ENCODE peak calls at places on chromosome 12, in ten cellular contexts. One of them, this sample, is unnamed.

GRCh38 chr12:54021432-54022013 is 6.7 kb upstream of the HOXC6 start:
- DNase-seq in EH: no peak
- DNase-seq in smooth muscle cell of the brain vasculature: no peak
- DNase-seq in tibial nerve: no peak
- DNase-seq in B cell: no peak
- DNase-seq in iris pigment epithelial cell: no peak
- DNase-seq in NCI-H748 treated with DMSO at 0.1 percent for 48 hours: no peak
- DNase-seq in neural crest cell: no peak
- DNase-seq in IMR-90: no peak
- DNase-seq in Right ventricle myocardium superior: no peak
- DNase-seq in this sample: no peak

GRCh38 chr12:91920276-91920675 is 225.4 kb downstream of the BTG1 start:
- DNase-seq in EH: peak
- DNase-seq in smooth muscle cell of the brain vasculature: no peak
- DNase-seq in tibial nerve: no peak
- DNase-seq in B cell: no peak
- DNase-seq in iris pigment epithelial cell: peak
- DNase-seq in NCI-H748 treated with DMSO at 0.1 percent for 48 hours: no peak
- DNase-seq in neural crest cell: no peak
- DNase-seq in IMR-90: peak
- DNase-seq in Right ventricle myocardium superior: no peak
- DNase-seq in this sample: no peak

GRCh38 chr12:13095266-13095995 is 8.0 kb downstream of the GSG1 start:
- DNase-seq in EH: no peak
- DNase-seq in smooth muscle cell of the brain vasculature: no peak
- DNase-seq in tibial nerve: no peak
- DNase-seq in B cell: no peak
- DNase-seq in iris pigment epithelial cell: no peak
- DNase-seq in NCI-H748 treated with DMSO at 0.1 percent for 48 hours: no peak
- DNase-seq in neural crest cell: no peak
- DNase-seq in IMR-90: no peak
- DNase-seq in Right ventricle myocardium superior: no peak
- DNase-seq in this sample: no peak

GRCh38 chr12:62679569-62679968 is 212.9 kb downstream of the MON2 start:
- DNase-seq in EH: no peak
- DNase-seq in smooth muscle cell of the brain vasculature: no peak
- DNase-seq in tibial nerve: no peak
- DNase-seq in B cell: no peak
- DNase-seq in iris pigment epithelial cell: peak
- DNase-seq in NCI-H748 treated with DMSO at 0.1 percent for 48 hours: no peak
- DNase-seq in neural crest cell: no peak
- DNase-seq in IMR-90: no peak
- DNase-seq in Right ventricle myocardium superior: no peak
- DNase-seq in this sample: no peak

GRCh38 chr12:22728989-22729388 is 104.0 kb downstream of the ETNK1 start:
- DNase-seq in EH: no peak
- DNase-seq in smooth muscle cell of the brain vasculature: no peak
- DNase-seq in tibial nerve: no peak
- DNase-seq in B cell: no peak
- DNase-seq in iris pigment epithelial cell: no peak
- DNase-seq in NCI-H748 treated with DMSO at 0.1 percent for 48 hours: no peak
- DNase-seq in neural crest cell: no peak
- DNase-seq in IMR-90: no peak
- DNase-seq in Right ventricle myocardium superior: no peak
- DNase-seq in this sample: no peak

GRCh38 chr12:45599196-45599595 is 130.3 kb upstream of the ARID2 start:
- DNase-seq in EH: no peak
- DNase-seq in smooth muscle cell of the brain vasculature: no peak
- DNase-seq in tibial nerve: no peak
- DNase-seq in B cell: no peak
- DNase-seq in iris pigment epithelial cell: no peak
- DNase-seq in NCI-H748 treated with DMSO at 0.1 percent for 48 hours: no peak
- DNase-seq in neural crest cell: no peak
- DNase-seq in IMR-90: no peak
- DNase-seq in Right ventricle myocardium superior: no peak
- DNase-seq in this sample: no peak

GRCh38 chr12:51295651-51296050 is 25.4 kb upstream of the SMAGP start:
- DNase-seq in EH: no peak
- DNase-seq in smooth muscle cell of the brain vasculature: no peak
- DNase-seq in tibial nerve: no peak
- DNase-seq in B cell: no peak
- DNase-seq in iris pigment epithelial cell: no peak
- DNase-seq in NCI-H748 treated with DMSO at 0.1 percent for 48 hours: no peak
- DNase-seq in neural crest cell: no peak
- DNase-seq in IMR-90: no peak
- DNase-seq in Right ventricle myocardium superior: no peak
- DNase-seq in this sample: no peak

GRCh38 chr12:91990525-91990924 is 155.1 kb downstream of the BTG1 start:
- DNase-seq in EH: peak
- DNase-seq in smooth muscle cell of the brain vasculature: peak
- DNase-seq in tibial nerve: no peak
- DNase-seq in B cell: no peak
- DNase-seq in iris pigment epithelial cell: peak
- DNase-seq in NCI-H748 treated with DMSO at 0.1 percent for 48 hours: no peak
- DNase-seq in neural crest cell: no peak
- DNase-seq in IMR-90: peak
- DNase-seq in Right ventricle myocardium superior: no peak
- DNase-seq in this sample: no peak

GRCh38 chr12:69105101-69105613 is 134.2 kb upstream of the CPSF6 start:
- DNase-seq in EH: no peak
- DNase-seq in smooth muscle cell of the brain vasculature: no peak
- DNase-seq in tibial nerve: no peak
- DNase-seq in B cell: no peak
- DNase-seq in iris pigment epithelial cell: no peak
- DNase-seq in NCI-H748 treated with DMSO at 0.1 percent for 48 hours: no peak
- DNase-seq in neural crest cell: no peak
- DNase-seq in IMR-90: no peak
- DNase-seq in Right ventricle myocardium superior: no peak
- DNase-seq in this sample: no peak

GRCh38 chr12:50132505-50133135 is 20.6 kb downstream of the COX14 start:
- DNase-seq in EH: no peak
- DNase-seq in smooth muscle cell of the brain vasculature: no peak
- DNase-seq in tibial nerve: no peak
- DNase-seq in B cell: no peak
- DNase-seq in iris pigment epithelial cell: peak
- DNase-seq in NCI-H748 treated with DMSO at 0.1 percent for 48 hours: no peak
- DNase-seq in neural crest cell: no peak
- DNase-seq in IMR-90: peak
- DNase-seq in Right ventricle myocardium superior: no peak
- DNase-seq in this sample: no peak